ENCODE peak calls at places on chromosomes 13 and 19, in nine cellular contexts. M is left ventricle myocardium inferior; Y is memory B cell; U is lung microvascular endothelial cell; F is aorta; C is progenitor cell of endocrine pancreas; J is stimulated activated CD4-positive, alpha-beta T cell treated with anti-CD3 and anti-CD28 coated beads, TNF-alpha, amount 100 ng/mL, for 48 hours; G is effector memory CD4-positive, alpha-beta T cell; H is sciatic nerve. Z is an unnamed sample.

GRCh38 chr19:30566681-30567420 is 194.7 kb downstream of the ZNF536 start:
- DNase-seq in M (no peak), Y (no peak), U (no peak), F (no peak), C (no peak), J (no peak), G (no peak), H (no peak), Z (no peak)

GRCh38 chr13:58302349-58302748 is 670.8 kb downstream of the PCDH17 start:
- DNase-seq in M (no peak), Y (no peak), U (no peak), F (no peak), C (no peak), J (no peak), G (no peak), H (no peak), Z (no peak)

GRCh38 chr19:45010306-45010705 is 9.0 kb downstream of the RELB start:
- DNase-seq in M (no peak), Y (no peak), U (no peak), F (no peak), C (no peak), J (no peak), G (no peak), H (no peak), Z (no peak)

GRCh38 chr19:46404039-46404883 is 9.1 kb downstream of the CCDC8 start:
- DNase-seq in M (peak), Y (no peak), U (no peak), F (peak), C (peak), J (no peak), G (no peak), H (peak), Z (no peak)

GRCh38 chr13:73717632-73718031 is 416.6 kb downstream of the KLF12 start:
- DNase-seq in M (no peak), Y (no peak), U (peak), F (no peak), C (no peak), J (no peak), G (no peak), H (no peak), Z (no peak)

GRCh38 chr13:113360446-113360845 is 3.5 kb downstream of the GRTP1 start:
- DNase-seq in M (no peak), Y (no peak), U (no peak), F (no peak), C (no peak), J (no peak), G (no peak), H (peak), Z (no peak)

GRCh38 chr13:19713186-19713965 is 69.4 kb downstream of the PSPC1 start:
- DNase-seq in M (no peak), Y (no peak), U (no peak), F (no peak), C (no peak), J (no peak), G (no peak), H (no peak), Z (no peak)

GRCh38 chr13:50075619-50076097 is 60.4 kb downstream of the KCNRG start:
- DNase-seq in M (no peak), Y (no peak), U (peak), F (no peak), C (no peak), J (no peak), G (no peak), H (no peak), Z (no peak)

GRCh38 chr19:19232231-19232630 is 20.5 kb downstream of the NCAN start:
- DNase-seq in M (no peak), Y (no peak), U (no peak), F (no peak), C (no peak), J (no peak), G (no peak), H (no peak), Z (no peak)

GRCh38 chr13:76012091-76012721 is 376.1 kb downstream of the LMO7 start:
- DNase-seq in M (no peak), Y (no peak), U (no peak), F (no peak), C (no peak), J (no peak), G (no peak), H (no peak), Z (no peak)

GRCh38 chr13:110097013-110097412 is 209.9 kb downstream of the COL4A1 start:
- DNase-seq in M (no peak), Y (no peak), U (no peak), F (no peak), C (no peak), J (no peak), G (no peak), H (no peak), Z (no peak)

GRCh38 chr13:111927181-111927540 is 139.8 kb upstream of the SOX1 start:
- DNase-seq in M (no peak), Y (no peak), U (no peak), F (no peak), C (no peak), J (no peak), G (no peak), H (no peak), Z (no peak)

GRCh38 chr19:52592301-52592700 is 22.2 kb downstream of the ZNF701 start:
- DNase-seq in M (no peak), Y (no peak), U (no peak), F (no peak), C (no peak), J (no peak), G (no peak), H (no peak), Z (no peak)

GRCh38 chr13:95050800-95051620 is 250.2 kb downstream of the ABCC4 start:
- DNase-seq in M (no peak), Y (no peak), U (no peak), F (no peak), C (no peak), J (no peak), G (no peak), H (no peak), Z (no peak)

GRCh38 chr13:97257800-97258799 is 36.0 kb downstream of the MBNL2 start:
- DNase-seq in M (peak), Y (no peak), U (peak), F (peak), C (no peak), J (no peak), G (peak), H (no peak), Z (no peak)

GRCh38 chr13:110262944-110263343 is 44.0 kb downstream of the COL4A1 start:
- DNase-seq in M (no peak), Y (no peak), U (no peak), F (no peak), C (no peak), J (no peak), G (no peak), H (no peak), Z (no peak)

GRCh38 chr19:46975918-46976782 is 43.5 kb upstream of the NPAS1 start:
- DNase-seq in M (peak), Y (no peak), U (peak), F (peak), C (peak), J (no peak), G (no peak), H (peak), Z (no peak)

GRCh38 chr13:105220063-105220462 is 1315.4 kb downstream of the EFNB2 start:
- DNase-seq in M (no peak), Y (no peak), U (no peak), F (no peak), C (no peak), J (no peak), G (no peak), H (no peak), Z (no peak)

GRCh38 chr13:95267662-95268369 is 33.4 kb downstream of the ABCC4 start:
- DNase-seq in M (no peak), Y (no peak), U (peak), F (no peak), C (no peak), J (no peak), G (no peak), H (no peak), Z (no peak)

Z was measured in T-helper 17 cell.